ENCODE peak calls at places on chromosomes 13 and 19, in four cellular contexts. B, H, A and S are unnamed samples.

GRCh38 chr19:8663920-8664670 is 33.7 kb downstream of the NFILZ start:
- DNase-seq in H (no peak), B (no peak), A (no peak), S (no peak)

GRCh38 chr19:46232029-46232428 is 2.5 kb downstream of the IGFL1 start:
- DNase-seq in H (no peak), A (no peak), B (no peak), S (no peak)

GRCh38 chr13:112531263-112531794 is 56.6 kb downstream of the TUBGCP3 start:
- DNase-seq in B (no peak), H (peak; percentile 80), A (peak; percentile 87), S (no peak)

GRCh38 chr19:15813916-15814315 is 1.5 kb downstream of the OR10H1 start:
- DNase-seq in A (no peak), H (no peak), B (no peak), S (no peak)

GRCh38 chr13:113001251-113002140 is 32.5 kb downstream of the MCF2L start:
- DNase-seq in A (peak; percentile 91), B (peak; percentile 71), H (peak; percentile 97), S (peak; percentile 100)

GRCh38 chr19:2636897-2637683 is 65.4 kb downstream of the GNG7 start:
- DNase-seq in B (peak; percentile 93), H (peak; percentile 52), A (peak; percentile 70), S (peak; percentile 68)

GRCh38 chr13:83449666-83450395 is 432.4 kb downstream of the SLITRK1 start:
- DNase-seq in B (no peak), H (peak; percentile 24), A (no peak), S (no peak)

GRCh38 chr13:111114362-111115050 is 604 bp upstream of the ARHGEF7 start:
- DNase-seq in B (peak; percentile 53), A (no peak), H (peak; percentile 87), S (no peak)

GRCh38 chr13:33445476-33445875 is 159.9 kb upstream of the STARD13 start:
- DNase-seq in H (peak; percentile 27), B (no peak), A (no peak), S (no peak)

GRCh38 chr19:47819841-47820244 is 1.9 kb upstream of the CRX start:
- DNase-seq in H (no peak), B (peak; percentile 85), A (no peak), S (peak; percentile 97)

GRCh38 chr19:19064811-19065745 is 1.3 kb downstream of the SLC25A42 start:
- DNase-seq in H (peak; percentile 42), A (no peak), B (peak; percentile 27), S (peak; percentile 63)

GRCh38 chr19:28898279-28898678 is 314.7 kb downstream of the UQCRFS1 start:
- DNase-seq in A (no peak), B (no peak), H (no peak), S (no peak)

GRCh38 chr13:104773775-104774174 is 1707.6 kb upstream of the SLC10A2 start:
- DNase-seq in B (peak; percentile 25), H (peak; percentile 77), A (no peak), S (no peak)

GRCh38 chr13:105655046-105655445 is 880.4 kb downstream of the EFNB2 start:
- DNase-seq in A (no peak), H (no peak), B (no peak), S (no peak)